ENCODE peak calls at places on chromosomes 4 and X, in nine cellular contexts. A is kidney; C is PC-3; Y is endodermal cell; K is naive thymus-derived CD4-positive, alpha-beta T cell; U is heart left ventricle; P is psoas muscle; I is MG63; Z is IMR-90. Q is an unnamed sample. For H3K9me3, the result is how much of the 10 kb centered on the place peaks cover.

GRCh38 chr4:177023951-177024350 is 231.2 kb upstream of the VEGFC start:
- DNase-seq in A (no peak), U (no peak), K (no peak), P (no peak), C (no peak), Z (no peak), I (no peak), Y (no peak), Q (no peak)

GRCh38 chr4:122827258-122827887 is 742 bp downstream of the FGF2 start:
- DNase-seq in C (peak), P (peak), U (peak), A (peak), Z (peak), I (peak), K (peak), Y (peak), Q (peak)

GRCh38 chrX:8813036-8813435 is 11.9 kb upstream of the FAM9A start:
- DNase-seq in I (no peak), Y (no peak), A (no peak), P (no peak), Z (no peak), U (no peak), K (no peak), C (no peak), Q (no peak)

GRCh38 chr4:180949825-180950224 is 1293.4 kb upstream of the TENM3 start:
- DNase-seq in C (peak), U (no peak), P (no peak), A (no peak), K (no peak), Z (no peak), I (no peak), Y (no peak), Q (no peak)

GRCh38 chr4:56764775-56765174 is 56.7 kb downstream of the SPINK2 start:
- DNase-seq in P (no peak), Y (no peak), K (no peak), C (peak), I (peak), U (no peak), A (no peak), Z (peak), Q (no peak)

GRCh38 chrX:10190367-10190766 is 33.6 kb downstream of the CLCN4 start:
- DNase-seq in C (peak), Y (no peak), I (peak), Z (peak), A (no peak), P (no peak), K (peak), U (no peak), Q (no peak)

GRCh38 chrX:46125139-46125538 is 420.1 kb downstream of the ZNF674 start:
- DNase-seq in P (no peak), K (no peak), U (no peak), Z (no peak), C (no peak), A (no peak), I (no peak), Y (no peak), Q (no peak)

GRCh38 chr4:174009686-174010451 is 273.6 kb downstream of the FBXO8 start:
- DNase-seq in Z (no peak), C (no peak), K (no peak), Y (no peak), A (no peak), P (no peak), I (no peak), U (no peak), Q (no peak)

GRCh38 chr4:113691676-113692075 is 69.9 kb downstream of the CAMK2D start:
- DNase-seq in Z (no peak), C (no peak), A (no peak), K (no peak), P (no peak), I (no peak), Y (no peak), U (no peak), Q (no peak)

GRCh38 chr4:155639674-155640529 is 26.7 kb upstream of the GUCY1A1 start:
- DNase-seq in Y (no peak), I (no peak), A (no peak), Z (no peak), P (no peak), C (no peak), K (peak), U (no peak), Q (no peak)

GRCh38 chrX:96971812-96972211 is 88.1 kb downstream of the RPA4 start:
- DNase-seq in Z (no peak), I (no peak), U (no peak), K (no peak), C (no peak), Y (peak), A (no peak), P (no peak), Q (no peak)

GRCh38 chrX:109040057-109040456 is 303.7 kb upstream of the IRS4 start:
- DNase-seq in Z (no peak), I (no peak), P (no peak), U (no peak), C (no peak), A (no peak), K (no peak), Y (peak), Q (no peak)

GRCh38 chr4:88022289-88022688 is 14.9 kb downstream of the PKD2 start:
- DNase-seq in I (no peak), K (no peak), P (no peak), Z (no peak), C (no peak), Y (no peak), A (no peak), U (no peak), Q (no peak)
- H3K9me3 ChIP-seq in I (under half), K (under half), P (under half), Z (under half), C (under half), Y (under half), A (under half), U (under half), Q (under half)

DNA sequence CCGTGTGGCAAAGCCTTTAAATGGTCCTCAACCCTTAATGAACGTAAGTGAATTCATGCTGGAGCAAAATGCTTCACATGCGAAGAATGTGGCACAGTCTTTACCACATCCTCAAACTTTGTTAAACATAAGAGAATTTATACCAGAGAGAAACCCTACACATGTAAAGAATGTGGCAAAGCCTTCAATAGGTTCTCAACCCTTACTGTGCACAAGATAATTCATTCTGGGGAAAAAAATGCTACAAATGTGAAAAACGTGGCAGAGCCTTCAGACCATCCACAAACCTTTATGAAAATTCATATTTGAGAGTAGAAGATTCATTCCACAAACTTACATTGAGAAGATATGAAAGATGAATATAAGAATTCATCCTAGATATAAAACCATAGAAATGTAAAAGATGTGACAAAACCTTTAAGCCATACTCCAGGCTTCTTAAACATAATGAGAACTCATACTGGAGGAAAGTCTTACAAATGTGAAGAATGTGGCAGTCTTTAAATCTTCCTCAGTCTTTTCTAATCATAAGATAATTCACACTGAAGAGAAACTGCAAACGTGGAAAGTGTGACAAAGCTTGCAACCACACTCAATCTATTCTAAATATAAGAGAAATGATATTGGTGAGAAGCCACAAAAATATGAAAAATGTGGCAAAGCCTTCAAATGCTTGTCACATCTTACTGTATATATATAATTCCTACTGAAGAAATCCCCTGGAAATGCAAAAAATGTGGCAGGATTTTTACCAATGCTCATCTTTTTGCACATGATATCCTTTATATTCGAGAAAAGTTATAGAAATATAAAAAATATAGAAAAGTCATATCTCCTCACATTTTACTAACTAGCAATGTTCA is 36.9 kb downstream of the ZNF141 start:
- DNase-seq in U (no peak), I (no peak), K (no peak), C (no peak), A (no peak), Y (no peak), Z (no peak), P (no peak), Q (no peak)
- H3K9me3 ChIP-seq in U (half or more), I (under half), K (under half), C (half or more), A (half or more), Y (half or more), Z (half or more), P (half or more), Q (half or more)

GRCh38 chr4:149523039-149523438 is 292.6 kb downstream of the IQCM start:
- DNase-seq in K (no peak), C (no peak), Y (no peak), Z (no peak), I (no peak), A (no peak), U (no peak), P (no peak), Q (no peak)
- H3K9me3 ChIP-seq in K (under half), C (under half), Y (under half), Z (under half), I (under half), A (under half), U (under half), P (under half), Q (under half)

GRCh38 chr4:26113339-26113940 is 199.4 kb downstream of the SMIM20 start:
- DNase-seq in I (no peak), Z (no peak), Y (no peak), A (no peak), P (no peak), C (no peak), K (no peak), U (no peak), Q (no peak)
- H3K9me3 ChIP-seq in I (under half), Z (under half), Y (under half), A (under half), P (under half), C (under half), K (under half), U (under half), Q (under half)

DNA sequence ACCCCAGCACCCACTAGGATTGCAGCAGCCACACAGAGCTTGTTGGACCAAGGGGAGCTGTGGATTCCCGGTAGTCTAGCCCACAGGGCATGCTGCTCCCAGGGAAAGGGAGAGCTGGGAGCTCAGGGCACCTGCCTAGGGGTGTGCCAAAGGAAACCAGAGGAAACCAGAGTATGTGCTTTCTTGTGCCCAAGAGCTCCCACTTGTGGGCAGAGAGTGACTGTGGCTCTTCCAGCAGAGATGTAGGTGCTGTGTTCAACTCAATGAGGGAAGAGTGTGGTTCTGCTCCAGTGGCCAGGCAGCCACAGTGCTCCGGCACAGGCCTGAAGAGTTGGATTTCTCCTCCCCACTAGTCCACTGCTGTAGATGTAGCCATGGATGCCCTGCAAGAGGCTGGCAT is 1050.0 kb upstream of the INTU start:
- DNase-seq in U (no peak), Y (peak), I (no peak), P (no peak), Z (peak), K (no peak), C (peak), A (no peak), Q (no peak)
- H3K9me3 ChIP-seq in U (under half), Y (under half), I (under half), P (under half), Z (under half), K (under half), C (under half), A (under half), Q (under half)

DNA sequence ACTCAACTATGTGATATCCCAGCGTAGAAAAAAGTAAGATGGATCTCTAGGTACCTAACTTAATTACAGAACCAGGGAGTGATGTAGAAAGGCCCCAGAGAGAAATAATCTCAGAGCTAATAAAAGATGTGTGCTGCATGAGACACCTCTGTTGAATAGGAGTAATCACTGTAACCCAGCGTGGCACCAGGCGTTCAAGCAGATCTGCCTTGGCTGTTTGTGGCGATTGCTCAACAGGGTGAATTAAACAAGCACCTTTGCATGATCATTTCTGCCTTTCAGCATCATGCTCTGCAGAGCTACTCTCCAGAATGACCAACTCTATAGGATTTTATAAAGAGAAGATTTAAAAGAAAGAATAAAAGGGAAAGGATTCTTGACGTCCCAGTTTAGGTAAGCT is 81.7 kb upstream of the KCNIP4 start:
- DNase-seq in U (no peak), P (no peak), K (no peak), Z (no peak), A (no peak), C (no peak), I (no peak), Y (no peak), Q (no peak)
- H3K9me3 ChIP-seq in U (under half), P (under half), K (under half), Z (under half), A (under half), C (under half), I (under half), Y (under half), Q (under half)

GRCh38 chr4:577499-578450 is 1.7 kb upstream of the TMEM271 start:
- DNase-seq in Y (peak), U (no peak), Z (no peak), I (peak), P (no peak), A (no peak), C (no peak), K (no peak), Q (no peak)

GRCh38 chr4:576245-576821 is at the start of gene TMEM271:
- DNase-seq in C (no peak), I (no peak), P (no peak), Z (no peak), K (no peak), U (no peak), Y (peak), A (no peak), Q (no peak)

GRCh38 chr4:579543-580175 is 3.6 kb upstream of the TMEM271 start:
- DNase-seq in K (no peak), I (no peak), U (no peak), Z (no peak), P (no peak), Y (no peak), C (no peak), A (no peak), Q (no peak)

GRCh38 chr4:576991-577498 is 950 bp upstream of the TMEM271 start:
- DNase-seq in K (no peak), Z (no peak), I (no peak), A (no peak), C (no peak), P (no peak), Y (no peak), U (no peak), Q (no peak)

GRCh38 chr4:578451-579443 is 2.7 kb upstream of the TMEM271 start:
- DNase-seq in I (no peak), A (no peak), C (no peak), U (no peak), Z (no peak), P (no peak), Y (no peak), K (no peak), Q (no peak)
- H3K9me3 ChIP-seq in I (under half), A (under half), C (under half), U (under half), Z (under half), P (under half), Y (under half), K (under half), Q (under half)

GRCh38 chrX:1546601-1547275 is 9.8 kb upstream of the P2RY8 start:
- DNase-seq in C (no peak), Z (no peak), K (no peak), I (no peak), P (no peak), A (no peak), Y (no peak), U (no peak), Q (no peak)

GRCh38 chrX:1542994-1543725 is 6.2 kb upstream of the P2RY8 start:
- DNase-seq in Z (no peak), P (no peak), U (no peak), A (no peak), Y (no peak), C (no peak), I (no peak), K (no peak), Q (no peak)

GRCh38 chrX:1545776-1546408 is 8.9 kb upstream of the P2RY8 start:
- DNase-seq in Y (no peak), Z (no peak), A (no peak), K (no peak), I (no peak), C (no peak), P (no peak), U (no peak), Q (no peak)
- H3K9me3 ChIP-seq in Y (under half), Z (under half), A (under half), K (under half), I (under half), C (under half), P (under half), U (under half), Q (under half)

GRCh38 chr4:99485212-99485611 is 25.6 kb upstream of the C4orf17 start:
- DNase-seq in Z (no peak), I (no peak), C (no peak), P (no peak), A (no peak), Y (no peak), U (no peak), K (no peak), Q (no peak)

GRCh38 chr4:99490286-99490685 is 20.5 kb upstream of the C4orf17 start:
- DNase-seq in K (no peak), I (no peak), Y (no peak), U (no peak), P (no peak), A (no peak), C (no peak), Z (no peak), Q (no peak)
- H3K9me3 ChIP-seq in K (under half), I (under half), Y (under half), U (under half), P (under half), A (under half), C (under half), Z (under half), Q (under half)

DNA sequence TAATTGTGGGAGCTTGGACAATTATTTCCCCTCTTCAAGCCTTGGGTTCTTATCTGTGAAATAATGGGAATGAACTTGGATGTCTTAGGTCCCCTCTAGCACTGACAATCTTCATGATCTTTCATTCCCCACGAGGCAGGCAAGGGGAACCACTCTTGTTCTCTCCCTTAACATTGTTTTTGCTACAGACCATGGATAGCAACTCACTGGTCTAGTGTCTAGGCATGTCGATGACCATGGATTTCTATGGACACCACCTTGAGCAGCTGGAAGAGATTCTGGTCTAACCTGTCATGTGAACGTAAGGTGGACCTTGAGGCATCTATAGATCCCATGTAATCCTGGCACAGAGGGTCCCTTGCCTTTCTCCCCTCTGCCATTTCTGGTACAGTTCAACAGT is 104.1 kb upstream of the DHX15 start:
- DNase-seq in U (no peak), Z (no peak), K (no peak), I (no peak), C (no peak), A (no peak), P (no peak), Y (no peak), Q (no peak)
- H3K9me3 ChIP-seq in U (under half), Z (under half), K (under half), I (under half), C (under half), A (under half), P (under half), Y (under half), Q (under half)

Q was measured in T-helper 17 cell.